ENCODE peak calls at places on chromosomes 7 and 10, in four cellular contexts. One of them, this sample, is unnamed.

GRCh38 chr7:142714375-142714774 is 34.9 kb upstream of the PRSS1 start:
- DNase-seq in IMR-90: no peak
- DNase-seq in GM12878: no peak
- DNase-seq in K562: no peak
- DNase-seq in this sample: peak

GRCh38 chr10:1048349-1048731 is 579 bp downstream of the IDI1 start:
- DNase-seq in IMR-90: peak
- DNase-seq in GM12878: no peak
- DNase-seq in K562: no peak
- DNase-seq in this sample: no peak

GRCh38 chr7:27921081-27921836 is 181.3 kb downstream of the TAX1BP1 start:
- DNase-seq in IMR-90: peak
- DNase-seq in GM12878: peak
- DNase-seq in K562: peak
- DNase-seq in this sample: peak

GRCh38 chr10:21529236-21529910 is 3.9 kb upstream of the SKIDA1 start:
- DNase-seq in IMR-90: no peak
- DNase-seq in GM12878: no peak
- DNase-seq in K562: no peak
- DNase-seq in this sample: no peak

GRCh38 chr10:102153093-102153620 is 968 bp downstream of the NOLC1 start:
- DNase-seq in IMR-90: peak
- DNase-seq in GM12878: no peak
- DNase-seq in K562: no peak
- DNase-seq in this sample: no peak

GRCh38 chr10:13105184-13105583 is 5.2 kb downstream of the OPTN start:
- DNase-seq in IMR-90: peak
- DNase-seq in GM12878: no peak
- DNase-seq in K562: no peak
- DNase-seq in this sample: no peak

GRCh38 chr10:50373821-50374501 is 122.6 kb upstream of the ASAH2 start:
- DNase-seq in IMR-90: peak
- DNase-seq in GM12878: no peak
- DNase-seq in K562: no peak
- DNase-seq in this sample: no peak

GRCh38 chr7:124764071-124764846 is 1.3 kb downstream of the GPR37 start:
- DNase-seq in IMR-90: peak
- DNase-seq in GM12878: no peak
- DNase-seq in K562: no peak
- DNase-seq in this sample: no peak

GRCh38 chr10:110827410-110827809 is 44.3 kb upstream of the PDCD4 start:
- DNase-seq in IMR-90: peak
- DNase-seq in GM12878: no peak
- DNase-seq in K562: no peak
- DNase-seq in this sample: no peak

GRCh38 chr7:149714081-149714909 is 59.1 kb downstream of the ZNF467 start:
- DNase-seq in IMR-90: peak
- DNase-seq in GM12878: peak
- DNase-seq in K562: peak
- DNase-seq in this sample: peak

GRCh38 chr10:12479924-12480323 is 130.6 kb downstream of the CAMK1D start:
- DNase-seq in IMR-90: no peak
- DNase-seq in GM12878: no peak
- DNase-seq in K562: no peak
- DNase-seq in this sample: no peak

GRCh38 chr10:6067457-6067856 is 5.3 kb upstream of the IL2RA start:
- DNase-seq in IMR-90: no peak
- DNase-seq in GM12878: no peak
- DNase-seq in K562: no peak
- DNase-seq in this sample: no peak

GRCh38 chr10:6069101-6069931 is 7.1 kb upstream of the IL2RA start:
- DNase-seq in IMR-90: no peak
- DNase-seq in GM12878: no peak
- DNase-seq in K562: no peak
- DNase-seq in this sample: peak

GRCh38 chr10:6070647-6071046 is 8.5 kb upstream of the IL2RA start:
- DNase-seq in IMR-90: no peak
- DNase-seq in GM12878: no peak
- DNase-seq in K562: no peak
- DNase-seq in this sample: no peak

GRCh38 chr10:6068006-6068405 is 5.8 kb upstream of the IL2RA start:
- DNase-seq in IMR-90: no peak
- DNase-seq in GM12878: no peak
- DNase-seq in K562: no peak
- DNase-seq in this sample: no peak

DNA sequence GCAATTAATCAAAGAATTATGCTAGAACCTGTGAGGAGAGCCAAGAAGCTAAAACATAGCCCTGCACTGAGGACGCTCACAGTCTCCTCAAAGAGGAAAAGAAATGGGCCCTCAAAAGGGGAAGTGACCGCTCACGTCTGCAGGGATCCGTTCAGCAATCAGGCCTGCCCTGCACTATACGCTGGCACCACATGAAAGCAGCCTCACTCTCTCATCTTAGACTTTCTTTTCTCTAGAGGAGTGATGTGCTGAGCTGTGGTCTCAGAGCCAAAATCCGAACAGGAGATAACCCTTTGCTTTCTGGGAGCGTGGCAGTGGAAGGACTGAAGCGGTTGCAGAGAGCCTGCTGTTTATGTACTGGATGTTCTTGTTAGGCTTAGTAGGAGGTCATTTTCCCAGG is 6.3 kb upstream of the IL2RA start:
- DNase-seq in IMR-90: no peak
- DNase-seq in GM12878: no peak
- DNase-seq in K562: no peak
- DNase-seq in this sample: no peak
- H3K4me3 ChIP-seq in IMR-90: no peak
- H3K4me3 ChIP-seq in GM12878: no peak
- H3K4me3 ChIP-seq in K562: no peak
- H3K4me3 ChIP-seq in this sample: no peak

GRCh38 chr10:33365871-33366411 is 31.5 kb upstream of the NRP1 start:
- DNase-seq in IMR-90: peak
- DNase-seq in GM12878: no peak
- DNase-seq in K562: no peak
- DNase-seq in this sample: peak
- TF ChIP-seq FOS in IMR-90: peak
- TF ChIP-seq FOS in GM12878: no peak
- TF ChIP-seq FOS in K562: no peak
- TF ChIP-seq FOS in this sample: peak

DNA sequence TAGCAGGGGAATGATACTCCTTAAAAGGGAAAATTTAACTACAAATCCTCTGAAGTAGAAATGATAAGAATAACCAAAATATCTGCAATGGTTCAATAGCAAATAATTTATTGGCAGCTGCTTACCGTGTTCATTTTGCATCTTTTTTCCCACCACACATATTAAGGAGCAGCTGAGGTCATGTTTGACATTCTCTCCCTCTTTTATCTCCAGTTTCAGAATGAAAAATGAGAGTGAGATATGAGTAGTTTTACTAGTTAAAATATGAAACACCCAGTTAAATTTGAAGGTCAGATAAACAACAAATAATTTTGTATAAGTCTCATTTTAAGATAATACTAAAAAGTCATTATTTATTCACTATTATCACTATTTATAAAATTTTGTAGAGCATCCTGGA is 3.1 kb downstream of the LIPN start:
- DNase-seq in IMR-90: no peak
- DNase-seq in GM12878: no peak
- DNase-seq in K562: no peak
- DNase-seq in this sample: no peak
- H3K4me3 ChIP-seq in IMR-90: no peak
- H3K4me3 ChIP-seq in GM12878: no peak
- H3K4me3 ChIP-seq in K562: no peak
- H3K4me3 ChIP-seq in this sample: no peak

GRCh38 chr10:122419016-122419415 is 35.4 kb upstream of the ARMS2 start:
- DNase-seq in IMR-90: no peak
- DNase-seq in GM12878: no peak
- DNase-seq in K562: no peak
- DNase-seq in this sample: no peak
- TF ChIP-seq FOS in IMR-90: no peak
- TF ChIP-seq FOS in GM12878: no peak
- TF ChIP-seq FOS in K562: no peak
- TF ChIP-seq FOS in this sample: no peak

This sample was measured in endothelial cell of umbilical vein.